ENCODE peak calls at places on chromosomes 13 and 19, in six cellular contexts. G is left ventricle myocardium superior, T is fibroblast of the aortic adventitia, F is lung, E is NCI-H1417, H is cardiac fibroblast. W is an unnamed sample.

GRCh38 chr13:29756506-29756905 is 93.9 kb downstream of the UBL3 start:
- DNase-seq in G (no peak), T (peak), F (no peak), E (no peak), H (peak), W (no peak)

GRCh38 chr19:39479916-39480315 is 722 bp upstream of the TIMM50 start:
- DNase-seq in G (no peak), T (no peak), F (no peak), E (peak), H (no peak), W (peak)

GRCh38 chr13:20594276-20594675 is 27.3 kb downstream of the IFT88 start:
- DNase-seq in G (no peak), T (no peak), F (no peak), E (no peak), H (no peak), W (no peak)

GRCh38 chr13:77397636-77398035 is 70.7 kb upstream of the MYCBP2 start:
- DNase-seq in G (no peak), T (no peak), F (no peak), E (no peak), H (peak), W (no peak)

GRCh38 chr13:30639671-30640070 is 22.0 kb downstream of the USPL1 start:
- DNase-seq in G (no peak), T (peak), F (no peak), E (no peak), H (peak), W (no peak)

GRCh38 chr19:49870309-49870901 is 3.0 kb upstream of the PNKP start:
- DNase-seq in G (no peak), T (no peak), F (no peak), E (no peak), H (no peak), W (no peak)

GRCh38 chr13:44050450-44051063 is 170.9 kb downstream of the LACC1 start:
- DNase-seq in G (no peak), T (peak), F (no peak), E (peak), H (peak), W (peak)

GRCh38 chr19:55649579-55650557 is 1.9 kb downstream of the CCDC106 start:
- DNase-seq in G (no peak), T (no peak), F (no peak), E (no peak), H (no peak), W (no peak)

GRCh38 chr13:21435231-21435630 is 23.9 kb downstream of the ZDHHC20 start:
- DNase-seq in G (no peak), T (no peak), F (no peak), E (no peak), H (no peak), W (no peak)

GRCh38 chr13:28528848-28529247 is 33.9 kb upstream of the FLT1 start:
- DNase-seq in G (no peak), T (no peak), F (no peak), E (no peak), H (no peak), W (no peak)

GRCh38 chr13:89514534-89515312 is 1832.8 kb upstream of the MIR17HG start:
- DNase-seq in G (no peak), T (peak), F (no peak), E (peak), H (peak), W (peak)

GRCh38 chr13:110246530-110246929 is 60.4 kb downstream of the COL4A1 start:
- DNase-seq in G (no peak), T (no peak), F (no peak), E (no peak), H (no peak), W (no peak)

GRCh38 chr19:13621413-13621812 is 115.1 kb upstream of the CACNA1A start:
- DNase-seq in G (no peak), T (peak), F (no peak), E (no peak), H (peak), W (no peak)

GRCh38 chr13:26508885-26509284 is 48.6 kb upstream of the WASF3 start:
- DNase-seq in G (peak), T (peak), F (peak), E (no peak), H (peak), W (no peak)

GRCh38 chr13:110797230-110797877 is 83.9 kb downstream of the ING1 start:
- DNase-seq in G (no peak), T (peak), F (no peak), E (peak), H (no peak), W (no peak)

GRCh38 chr13:45781553-45782326 is 69.8 kb downstream of the SIAH3 start:
- DNase-seq in G (peak), T (peak), F (no peak), E (peak), H (no peak), W (peak)

GRCh38 chr19:17205237-17206140 is 9.7 kb upstream of the USE1 start:
- DNase-seq in G (peak), T (peak), F (peak), E (peak), H (peak), W (no peak)

GRCh38 chr13:109344552-109345157 is 441.7 kb downstream of the IRS2 start:
- DNase-seq in G (no peak), T (peak), F (no peak), E (no peak), H (peak), W (no peak)

GRCh38 chr13:48873081-48873480 is 102.6 kb upstream of the FNDC3A start:
- DNase-seq in G (no peak), T (no peak), F (no peak), E (no peak), H (no peak), W (no peak)

W was measured in NCI-H2227 treated with DMSO at 0.1 percent for 48 hours.